ENCODE peak calls at places on chromosomes 7 and 10, in ten cellular contexts. Z, V, O, H, E, B, X, W, Y and Q are unnamed samples.

GRCh38 chr7:46754135-46754730 is 827.7 kb downstream of the TNS3 start:
- DNase-seq in Z (no peak), V (no peak), O (no peak), H (no peak), E (no peak), B (no peak), X (peak; percentile 36), W (no peak), Y (peak; percentile 41), Q (no peak)

GRCh38 chr7:113521468-113521867 is 397.3 kb downstream of the PPP1R3A start:
- DNase-seq in Z (no peak), V (no peak), O (no peak), H (no peak), E (no peak), B (no peak), X (no peak), W (no peak), Y (no peak), Q (no peak)

GRCh38 chr10:125343118-125343752 is 182.9 kb upstream of the CTBP2 start:
- DNase-seq in Z (no peak), V (no peak), O (no peak), H (peak; percentile 15), E (no peak), B (no peak), X (peak; percentile 51), W (peak; percentile 36), Y (no peak), Q (no peak)

GRCh38 chr10:77472146-77472545 is 165.5 kb downstream of the KCNMA1 start:
- DNase-seq in Z (no peak), V (no peak), O (no peak), H (no peak), E (no peak), B (no peak), X (no peak), W (no peak), Y (no peak), Q (no peak)

GRCh38 chr10:124701881-124702656 is 42.1 kb downstream of the FAM53B start:
- DNase-seq in Z (no peak), V (no peak), O (peak; percentile 85), H (no peak), E (no peak), B (no peak), X (no peak), W (peak; percentile 91), Y (peak; percentile 76), Q (no peak)

GRCh38 chr7:105796365-105796764 is 80.0 kb downstream of the ATXN7L1 start:
- DNase-seq in Z (no peak), V (no peak), O (no peak), H (no peak), E (no peak), B (no peak), X (no peak), W (peak; percentile 40), Y (no peak), Q (peak; percentile 6)

GRCh38 chr10:3908183-3908582 is 123.2 kb upstream of the KLF6 start:
- DNase-seq in Z (no peak), V (no peak), O (no peak), H (no peak), E (no peak), B (no peak), X (no peak), W (no peak), Y (no peak), Q (no peak)

GRCh38 chr7:89029864-89030263 is 234.3 kb upstream of the TEX47 start:
- DNase-seq in Z (no peak), V (no peak), O (no peak), H (no peak), E (no peak), B (no peak), X (peak; percentile 2), W (no peak), Y (no peak), Q (no peak)

GRCh38 chr7:91066627-91067026 is 197.6 kb upstream of the FZD1 start:
- DNase-seq in Z (no peak), V (no peak), O (no peak), H (no peak), E (no peak), B (no peak), X (no peak), W (no peak), Y (no peak), Q (no peak)

GRCh38 chr10:44963772-44964633 is 4.4 kb downstream of the RASSF4 start:
- DNase-seq in Z (no peak), V (peak; percentile 91), O (peak; percentile 88), H (no peak), E (no peak), B (peak; percentile 46), X (no peak), W (peak; percentile 43), Y (peak; percentile 28), Q (peak; percentile 89)

GRCh38 chr10:44961231-44961571 is 1.6 kb downstream of the RASSF4 start:
- DNase-seq in Z (no peak), V (no peak), O (no peak), H (no peak), E (no peak), B (no peak), X (no peak), W (no peak), Y (no peak), Q (peak; percentile 13)

GRCh38 chr10:44965104-44965503 is 5.5 kb downstream of the RASSF4 start:
- DNase-seq in Z (no peak), V (no peak), O (no peak), H (no peak), E (no peak), B (no peak), X (no peak), W (no peak), Y (no peak), Q (no peak)

GRCh38 chr10:44961931-44962750 is 2.5 kb downstream of the RASSF4 start:
- DNase-seq in Z (no peak), V (no peak), O (no peak), H (no peak), E (no peak), B (no peak), X (no peak), W (no peak), Y (no peak), Q (no peak)

DNA sequence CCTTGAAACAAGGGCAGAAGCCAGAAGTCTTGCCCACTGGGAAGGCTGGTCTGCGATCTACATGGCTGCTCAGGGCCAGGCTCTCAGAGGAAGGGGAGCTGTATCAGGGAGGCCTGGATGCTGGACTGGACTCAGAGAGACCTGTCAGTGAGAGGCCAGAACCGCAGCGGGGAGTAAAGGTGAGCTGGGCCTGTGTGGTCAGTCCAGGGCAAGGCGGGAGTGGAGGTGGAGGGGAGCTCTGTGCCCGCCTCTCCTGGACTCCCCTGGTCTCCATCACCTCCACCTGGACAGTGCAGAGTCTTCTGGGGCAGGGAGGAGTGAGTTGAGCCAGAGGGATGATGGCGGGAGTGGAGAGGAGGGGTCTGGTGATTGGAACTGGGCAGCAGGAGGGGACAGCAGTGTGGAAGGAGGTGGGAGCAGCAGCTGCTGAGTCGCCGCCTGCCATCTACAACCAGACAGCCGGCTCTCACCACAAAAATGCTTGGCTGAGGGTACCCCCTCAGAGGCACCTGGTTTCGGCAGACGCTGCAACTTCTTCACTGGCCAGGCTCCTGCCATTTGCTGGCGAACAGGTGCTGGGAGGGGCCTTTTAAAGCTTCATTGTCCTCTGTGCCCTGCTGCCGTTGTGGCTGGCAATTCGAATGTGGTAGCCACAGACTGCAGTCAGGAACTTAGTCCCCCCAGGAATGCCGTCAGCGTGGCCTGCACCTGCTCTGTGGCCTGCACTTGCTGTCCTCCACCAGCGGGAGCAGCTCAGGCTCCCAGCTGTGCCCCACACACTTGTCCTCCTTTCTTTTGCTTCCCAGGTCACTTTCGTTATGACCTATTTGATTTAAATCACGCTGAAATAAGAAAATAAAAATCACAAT is 3.5 kb downstream of the RASSF4 start:
- DNase-seq in Z (no peak), V (no peak), O (no peak), H (no peak), E (no peak), B (no peak), X (no peak), W (no peak), Y (no peak), Q (no peak)
- TF ChIP-seq POLR2A in Z (no peak), V (peak; percentile 7), O (no peak), H (no peak), E (no peak), B (no peak), X (no peak), W (no peak), Y (no peak), Q (no peak)

DNA sequence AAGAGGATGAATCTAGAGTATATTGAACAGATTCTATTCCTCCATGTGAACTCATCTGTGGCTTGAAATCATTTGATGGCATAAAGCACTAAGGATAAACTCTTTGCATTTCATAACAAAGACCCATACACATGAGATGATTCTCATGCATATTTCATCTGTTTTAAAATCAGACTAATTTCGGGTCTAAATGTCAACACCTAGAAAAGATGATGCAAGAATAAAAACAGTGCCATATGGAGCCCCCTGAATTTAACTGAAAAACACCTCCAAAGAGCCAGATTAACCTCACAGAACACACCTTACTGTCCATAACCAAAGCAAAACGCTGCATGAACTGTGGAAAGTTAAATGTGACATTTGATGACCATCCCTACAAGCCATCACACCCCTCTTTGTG is 59.7 kb downstream of the ELAPOR2 start:
- DNase-seq in Z (no peak), V (no peak), O (no peak), H (no peak), E (no peak), B (no peak), X (no peak), W (no peak), Y (no peak), Q (no peak)
- TF ChIP-seq POLR2A in Z (no peak), V (no peak), O (no peak), H (no peak), E (no peak), B (no peak), X (no peak), W (no peak), Y (no peak), Q (no peak)

DNA sequence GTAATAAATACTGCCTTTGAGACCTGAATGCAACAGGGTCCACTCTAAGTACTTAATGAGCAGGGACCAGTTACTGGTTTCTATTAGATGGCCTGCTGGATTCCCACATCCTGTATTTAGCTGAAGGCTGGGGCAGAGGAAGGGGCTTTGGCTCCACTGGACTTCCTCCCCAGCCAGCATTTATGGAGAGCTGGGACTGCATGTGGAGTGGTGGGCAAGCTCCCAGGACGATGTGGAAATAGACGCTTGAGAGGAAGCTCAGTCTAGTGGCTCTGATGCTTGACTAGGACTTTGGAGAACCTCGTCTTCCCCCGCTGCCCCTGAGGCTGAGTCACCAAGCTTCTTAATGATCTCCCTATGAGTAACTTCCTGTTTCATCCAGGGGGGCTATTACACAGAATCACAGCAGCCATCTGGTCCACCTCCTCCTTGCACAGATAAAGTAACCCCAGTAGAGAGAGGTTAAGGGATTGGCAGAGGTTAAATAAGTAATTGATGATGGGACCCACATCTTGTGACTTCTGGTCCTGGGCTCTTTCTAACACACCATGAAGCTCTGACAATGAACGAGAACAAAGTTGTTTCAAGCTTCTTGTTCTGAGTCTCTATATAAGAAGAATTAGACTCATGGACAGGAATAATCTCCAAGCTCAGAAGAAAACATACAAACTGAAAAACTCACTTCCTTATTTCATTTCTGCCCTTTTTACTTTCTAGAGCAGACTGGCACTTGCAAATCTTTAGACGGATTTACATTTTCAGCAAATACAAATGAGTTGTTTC is 126.2 kb downstream of the PRPF18 start:
- DNase-seq in Z (peak; percentile 57), V (peak; percentile 53), O (peak; percentile 84), H (peak; percentile 66), E (peak; percentile 15), B (no peak), X (peak; percentile 44), W (peak; percentile 80), Y (peak; percentile 84), Q (peak; percentile 93)
- TF ChIP-seq POLR2A in Z (no peak), V (no peak), O (no peak), H (no peak), E (no peak), B (no peak), X (no peak), W (no peak), Y (no peak), Q (no peak)

GRCh38 chr10:99667108-99667751 is 7.9 kb downstream of the ENTPD7 start:
- DNase-seq in Z (peak; percentile 57), V (no peak), O (no peak), H (peak; percentile 46), E (no peak), B (no peak), X (peak; percentile 54), W (peak; percentile 29), Y (no peak), Q (no peak)
- TF ChIP-seq POLR2A in Z (no peak), V (no peak), O (no peak), H (no peak), E (no peak), B (no peak), X (no peak), W (no peak), Y (no peak), Q (no peak)